ENCODE peak calls at places on chromosomes 7 and 10, in seven cellular contexts. Y is colonic mucosa, A is T-helper 1 cell, Z is HepG2, H is GM12891, O is T follicular helper cell, J is NCI-H69. F is an unnamed sample.

GRCh38 chr10:94640562-94640961 is 43.0 kb upstream of the CYP2C18 start:
- DNase-seq in J (no peak), Y (no peak), Z (no peak), A (no peak), H (no peak), O (no peak), F (no peak)

GRCh38 chr10:84308481-84309304 is 19.7 kb upstream of the CCSER2 start:
- DNase-seq in Y (peak; percentile 66), Z (no peak), J (peak; percentile 53), H (no peak), A (no peak), O (no peak), F (no peak)

GRCh38 chr7:28754027-28754426 is 204.1 kb downstream of the TRIL start:
- DNase-seq in H (no peak), Z (no peak), A (no peak), Y (no peak), O (no peak), J (peak; percentile 39), F (no peak)

GRCh38 chr10:120727001-120727400 is 124.2 kb upstream of the WDR11 start:
- DNase-seq in J (peak; percentile 57), H (no peak), A (no peak), O (no peak), Z (no peak), Y (no peak), F (no peak)

GRCh38 chr7:2732959-2733584 is 45.1 kb downstream of the AMZ1 start:
- DNase-seq in J (no peak), A (no peak), O (no peak), Y (peak; percentile 46), H (no peak), Z (no peak), F (no peak)

GRCh38 chr7:85023066-85023687 is 163.7 kb downstream of the SEMA3D start:
- DNase-seq in J (peak; percentile 70), A (no peak), Y (peak; percentile 38), Z (peak; percentile 21), H (no peak), O (no peak), F (no peak)

GRCh38 chr10:34116780-34117179 is 698.3 kb downstream of the PARD3 start:
- DNase-seq in Z (peak; percentile 32), O (no peak), H (no peak), J (no peak), Y (no peak), A (no peak), F (no peak)

GRCh38 chr7:133484135-133484534 is 231.3 kb downstream of the EXOC4 start:
- DNase-seq in Y (no peak), H (no peak), A (no peak), O (no peak), J (peak; percentile 91), Z (no peak), F (no peak)

GRCh38 chr7:150982348-150982747 is 4.2 kb upstream of the KCNH2 start:
- DNase-seq in O (no peak), H (no peak), Z (no peak), Y (no peak), J (no peak), A (no peak), F (no peak)

GRCh38 chr10:70060389-70060788 is 7.7 kb downstream of the MACROH2A2 start:
- DNase-seq in A (no peak), Z (no peak), H (no peak), J (peak; percentile 13), Y (no peak), O (no peak), F (no peak)

GRCh38 chr7:143085109-143085508 is 33.0 kb downstream of the OR6V1 start:
- DNase-seq in J (no peak), Z (no peak), A (no peak), O (no peak), H (no peak), Y (no peak), F (no peak)

GRCh38 chr7:21256310-21256877 is 171.5 kb upstream of the SP4 start:
- DNase-seq in Z (peak; percentile 31), Y (peak; percentile 19), J (peak; percentile 84), O (peak; percentile 10), H (no peak), A (peak; percentile 13), F (no peak)

GRCh38 chr7:137674551-137675409 is 172.0 kb downstream of the DGKI start:
- DNase-seq in O (no peak), J (no peak), A (no peak), H (no peak), Y (no peak), Z (no peak), F (no peak)